ENCODE peak calls at places on chromosomes 7 and 10, in four cellular contexts. One of them, this sample, is unnamed.

GRCh38 chr7:16619979-16620408 is 25.6 kb downstream of the ANKMY2 start:
- DNase-seq in HepG2: no peak
- DNase-seq in K562: no peak
- DNase-seq in IMR-90: peak
- DNase-seq in this sample: no peak

GRCh38 chr10:89888647-89889046 is 187.3 kb downstream of the KIF20B start:
- DNase-seq in HepG2: no peak
- DNase-seq in K562: no peak
- DNase-seq in IMR-90: no peak
- DNase-seq in this sample: no peak

GRCh38 chr10:106609466-106609865 is 555.0 kb downstream of the SORCS1 start:
- DNase-seq in HepG2: no peak
- DNase-seq in K562: no peak
- DNase-seq in IMR-90: no peak
- DNase-seq in this sample: no peak

GRCh38 chr10:76961841-76962240 is 675.8 kb downstream of the KCNMA1 start:
- DNase-seq in HepG2: no peak
- DNase-seq in K562: no peak
- DNase-seq in IMR-90: no peak
- DNase-seq in this sample: no peak

GRCh38 chr10:92787557-92788152 is 60.7 kb upstream of the EXOC6 start:
- DNase-seq in HepG2: no peak
- DNase-seq in K562: no peak
- DNase-seq in IMR-90: no peak
- DNase-seq in this sample: no peak

GRCh38 chr10:44369296-44369695 is 15.6 kb downstream of the CXCL12 start:
- DNase-seq in HepG2: no peak
- DNase-seq in K562: no peak
- DNase-seq in IMR-90: peak
- DNase-seq in this sample: no peak

GRCh38 chr7:155296788-155297516 is 726 bp upstream of the INSIG1 start:
- DNase-seq in HepG2: no peak
- DNase-seq in K562: peak
- DNase-seq in IMR-90: peak
- DNase-seq in this sample: peak

GRCh38 chr7:77484785-77485184 is 52.3 kb upstream of the PTPN12 start:
- DNase-seq in HepG2: no peak
- DNase-seq in K562: no peak
- DNase-seq in IMR-90: no peak
- DNase-seq in this sample: no peak

GRCh38 chr10:71273506-71273905 is 45.6 kb upstream of the SLC29A3 start:
- DNase-seq in HepG2: no peak
- DNase-seq in K562: no peak
- DNase-seq in IMR-90: no peak
- DNase-seq in this sample: no peak

GRCh38 chr10:130188195-130189175 is 52.3 kb downstream of the GLRX3 start:
- DNase-seq in HepG2: peak
- DNase-seq in K562: no peak
- DNase-seq in IMR-90: no peak
- DNase-seq in this sample: no peak

GRCh38 chr10:98673156-98673765 is 226.5 kb upstream of the HPS1 start:
- DNase-seq in HepG2: no peak
- DNase-seq in K562: no peak
- DNase-seq in IMR-90: no peak
- DNase-seq in this sample: no peak

GRCh38 chr7:44060091-44060947 is 5.0 kb downstream of the PGAM2 start:
- DNase-seq in HepG2: no peak
- DNase-seq in K562: no peak
- DNase-seq in IMR-90: no peak
- DNase-seq in this sample: no peak

GRCh38 chr7:148664319-148664718 is 34.4 kb upstream of the CUL1 start:
- DNase-seq in HepG2: no peak
- DNase-seq in K562: no peak
- DNase-seq in IMR-90: peak
- DNase-seq in this sample: no peak

GRCh38 chr10:94212876-94213595 is 149.7 kb downstream of the NOC3L start:
- DNase-seq in HepG2: peak
- DNase-seq in K562: no peak
- DNase-seq in IMR-90: no peak
- DNase-seq in this sample: peak

GRCh38 chr10:5615263-5615820 is 51.1 kb downstream of the ASB13 start:
- DNase-seq in HepG2: peak
- DNase-seq in K562: no peak
- DNase-seq in IMR-90: no peak
- DNase-seq in this sample: no peak

GRCh38 chr7:66419210-66419609 is 209.5 kb upstream of the KCTD7 start:
- DNase-seq in HepG2: peak
- DNase-seq in K562: peak
- DNase-seq in IMR-90: no peak
- DNase-seq in this sample: no peak

GRCh38 chr10:108544500-108545120 is 1378.7 kb downstream of the XPNPEP1 start:
- DNase-seq in HepG2: peak
- DNase-seq in K562: peak
- DNase-seq in IMR-90: peak
- DNase-seq in this sample: peak

GRCh38 chr7:51031216-51031615 is 248.5 kb upstream of the GRB10 start:
- DNase-seq in HepG2: no peak
- DNase-seq in K562: no peak
- DNase-seq in IMR-90: no peak
- DNase-seq in this sample: no peak

GRCh38 chr10:86357676-86358075 is 8.9 kb downstream of the GRID1 start:
- DNase-seq in HepG2: no peak
- DNase-seq in K562: no peak
- DNase-seq in IMR-90: no peak
- DNase-seq in this sample: no peak

GRCh38 chr10:44060719-44061118 is 324.2 kb downstream of the CXCL12 start:
- DNase-seq in HepG2: no peak
- DNase-seq in K562: no peak
- DNase-seq in IMR-90: no peak
- DNase-seq in this sample: no peak

GRCh38 chr7:151632750-151633515 is 113.2 kb upstream of the RHEB start:
- DNase-seq in HepG2: no peak
- DNase-seq in K562: peak
- DNase-seq in IMR-90: peak
- DNase-seq in this sample: no peak

GRCh38 chr7:2079332-2080068 is 153.2 kb downstream of the MAD1L1 start:
- DNase-seq in HepG2: no peak
- DNase-seq in K562: peak
- DNase-seq in IMR-90: no peak
- DNase-seq in this sample: no peak

GRCh38 chr7:32164341-32164996 is 94.3 kb upstream of the PDE1C start:
- DNase-seq in HepG2: peak
- DNase-seq in K562: peak
- DNase-seq in IMR-90: peak
- DNase-seq in this sample: peak

GRCh38 chr7:50869108-50869716 is 86.5 kb upstream of the GRB10 start:
- DNase-seq in HepG2: peak
- DNase-seq in K562: no peak
- DNase-seq in IMR-90: peak
- DNase-seq in this sample: peak

GRCh38 chr7:73738220-73738611 is 386 bp downstream of the ABHD11 start:
- DNase-seq in HepG2: no peak
- DNase-seq in K562: peak
- DNase-seq in IMR-90: peak
- DNase-seq in this sample: peak

GRCh38 chr7:137289101-137289500 is 54.4 kb downstream of the PTN start:
- DNase-seq in HepG2: no peak
- DNase-seq in K562: no peak
- DNase-seq in IMR-90: no peak
- DNase-seq in this sample: no peak

GRCh38 chr10:122082616-122083477 is 93.9 kb downstream of the TACC2 start:
- DNase-seq in HepG2: no peak
- DNase-seq in K562: no peak
- DNase-seq in IMR-90: no peak
- DNase-seq in this sample: no peak

GRCh38 chr7:7517661-7518236 is 17.9 kb downstream of the COL28A1 start:
- DNase-seq in HepG2: peak
- DNase-seq in K562: no peak
- DNase-seq in IMR-90: no peak
- DNase-seq in this sample: no peak

GRCh38 chr10:98135222-98135899 is 904 bp downstream of the R3HCC1L start:
- DNase-seq in HepG2: no peak
- DNase-seq in K562: no peak
- DNase-seq in IMR-90: no peak
- DNase-seq in this sample: no peak

GRCh38 chr7:42096681-42097637 is 140.1 kb downstream of the GLI3 start:
- DNase-seq in HepG2: no peak
- DNase-seq in K562: no peak
- DNase-seq in IMR-90: peak
- DNase-seq in this sample: no peak

GRCh38 chr10:130045091-130045652 is 65.5 kb downstream of the C10orf143 start:
- DNase-seq in HepG2: no peak
- DNase-seq in K562: peak
- DNase-seq in IMR-90: no peak
- DNase-seq in this sample: no peak

GRCh38 chr7:13286916-13287315 is 599.5 kb downstream of the ARL4A start:
- DNase-seq in HepG2: no peak
- DNase-seq in K562: no peak
- DNase-seq in IMR-90: no peak
- DNase-seq in this sample: no peak

GRCh38 chr7:80236696-80237095 is 102.1 kb downstream of the GNAI1 start:
- DNase-seq in HepG2: no peak
- DNase-seq in K562: no peak
- DNase-seq in IMR-90: peak
- DNase-seq in this sample: no peak

DNA sequence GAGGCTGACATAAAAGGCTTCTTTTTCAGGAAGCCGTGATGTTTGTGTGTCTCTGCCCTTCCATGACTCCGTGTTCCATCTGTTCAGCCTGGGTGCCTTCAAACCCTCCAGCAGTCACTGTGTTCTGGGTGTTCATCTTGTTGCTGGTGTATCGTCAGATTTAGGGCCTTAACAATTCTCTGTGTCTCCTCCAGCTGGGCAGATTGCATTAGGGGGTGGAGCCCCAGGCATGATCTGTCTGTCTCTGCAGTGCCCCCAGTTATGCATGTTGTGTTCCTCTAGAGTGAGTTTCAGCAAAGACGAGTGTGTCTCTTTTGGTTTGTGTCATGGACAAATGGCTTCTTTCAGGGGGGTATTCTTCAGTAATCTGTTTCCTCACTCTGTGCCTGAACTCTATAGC is 259.3 kb upstream of the NPY start:
- DNase-seq in HepG2: no peak
- DNase-seq in K562: no peak
- DNase-seq in IMR-90: no peak
- DNase-seq in this sample: no peak
- TF ChIP-seq MAZ in HepG2: no peak
- TF ChIP-seq MAZ in K562: no peak
- TF ChIP-seq MAZ in IMR-90: no peak
- TF ChIP-seq MAZ in this sample: no peak

DNA sequence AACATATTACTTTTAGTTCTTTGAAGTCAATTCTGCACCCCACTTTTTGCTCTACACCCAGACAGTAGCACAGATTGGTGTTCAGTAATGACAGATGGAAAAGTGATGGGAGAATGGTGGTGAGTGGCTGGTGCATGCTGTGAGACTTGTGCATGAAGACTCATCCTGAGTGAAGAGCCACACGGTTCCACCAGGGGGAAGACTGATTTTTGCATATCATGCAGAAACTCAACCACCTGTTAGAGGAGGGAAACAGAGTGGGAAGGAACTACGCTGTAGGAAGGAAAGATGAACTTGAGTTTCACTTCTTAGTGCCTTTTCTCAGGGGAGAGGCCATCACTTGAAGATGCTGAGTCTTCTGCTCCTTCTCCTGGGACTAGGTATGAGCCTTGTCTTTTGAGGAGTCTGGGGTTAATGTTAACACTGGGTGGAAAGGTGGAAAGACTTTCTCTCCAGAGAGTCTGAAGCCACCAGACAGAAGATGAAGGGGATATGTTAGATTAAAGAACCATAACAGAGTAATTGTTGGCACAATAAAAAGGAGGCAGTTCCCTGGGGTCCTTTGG is 9.3 kb upstream of the PRSS1 start:
- DNase-seq in HepG2: no peak
- DNase-seq in K562: peak
- DNase-seq in IMR-90: no peak
- DNase-seq in this sample: no peak
- TF ChIP-seq MAZ in HepG2: no peak
- TF ChIP-seq MAZ in K562: no peak
- TF ChIP-seq MAZ in IMR-90: no peak
- TF ChIP-seq MAZ in this sample: no peak

DNA sequence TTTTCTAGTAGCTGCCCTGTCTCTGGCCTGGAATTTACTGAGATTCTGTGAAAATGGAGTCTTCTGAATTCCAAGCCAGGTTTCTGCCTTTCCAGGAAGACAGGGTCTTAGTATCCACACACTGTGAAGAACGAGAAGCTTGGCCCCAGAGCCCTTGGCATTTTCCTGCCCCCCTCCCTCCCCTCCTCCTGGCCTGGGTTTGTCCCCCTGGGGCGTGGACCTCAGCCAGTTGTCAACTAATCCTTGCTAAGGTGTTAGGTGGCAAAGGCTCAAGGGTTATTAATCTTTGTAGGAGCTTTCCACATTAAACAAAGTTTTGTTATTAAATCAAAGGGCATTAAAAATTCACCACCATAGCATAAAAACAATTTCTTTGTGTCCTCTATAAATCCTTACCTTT is 329.5 kb downstream of the RNLS start:
- DNase-seq in HepG2: no peak
- DNase-seq in K562: no peak
- DNase-seq in IMR-90: no peak
- DNase-seq in this sample: no peak
- TF ChIP-seq MAZ in HepG2: no peak
- TF ChIP-seq MAZ in K562: no peak
- TF ChIP-seq MAZ in IMR-90: no peak
- TF ChIP-seq MAZ in this sample: no peak

GRCh38 chr7:3691478-3692151 is 390.6 kb downstream of the SDK1 start:
- DNase-seq in HepG2: no peak
- DNase-seq in K562: no peak
- DNase-seq in IMR-90: no peak
- DNase-seq in this sample: no peak

GRCh38 chr7:3697472-3697871 is 396.4 kb downstream of the SDK1 start:
- DNase-seq in HepG2: no peak
- DNase-seq in K562: no peak
- DNase-seq in IMR-90: no peak
- DNase-seq in this sample: no peak

GRCh38 chr7:3696113-3696512 is 395.1 kb downstream of the SDK1 start:
- DNase-seq in HepG2: no peak
- DNase-seq in K562: no peak
- DNase-seq in IMR-90: no peak
- DNase-seq in this sample: no peak

DNA sequence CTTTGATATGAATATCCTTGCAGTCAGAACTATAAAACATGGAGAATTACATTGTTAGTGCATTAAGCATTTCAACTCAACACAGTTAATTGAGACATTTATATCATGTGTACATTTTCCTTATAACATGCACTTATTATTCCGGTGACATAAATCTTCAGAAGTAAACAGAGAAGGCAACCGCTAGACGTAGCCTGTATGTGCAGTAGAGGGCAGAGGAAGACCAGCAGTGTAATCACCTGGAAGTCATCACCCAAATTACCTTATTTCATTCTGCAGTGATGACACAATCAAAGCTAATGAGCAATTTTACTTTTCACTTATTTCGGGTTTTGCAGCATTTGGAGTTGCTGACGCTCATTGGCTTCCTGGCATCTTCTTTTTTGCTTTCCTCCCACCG is 394.6 kb downstream of the SDK1 start:
- DNase-seq in HepG2: no peak
- DNase-seq in K562: no peak
- DNase-seq in IMR-90: no peak
- DNase-seq in this sample: peak
- TF ChIP-seq MAZ in HepG2: no peak
- TF ChIP-seq MAZ in K562: no peak
- TF ChIP-seq MAZ in IMR-90: no peak
- TF ChIP-seq MAZ in this sample: no peak